ENCODE peak calls at places on chromosome 18, in five cellular contexts. One of them, this sample, is unnamed.

GRCh38 chr18:23822590-23823385 is 133.5 kb downstream of the LAMA3 start:
- DNase-seq in GM23248: peak
- DNase-seq in IMR-90: peak
- DNase-seq in A549: no peak
- DNase-seq in astrocyte: peak
- DNase-seq in this sample: no peak

GRCh38 chr18:48868468-48869466 is 82.0 kb downstream of the SMAD7 start:
- DNase-seq in GM23248: peak
- DNase-seq in astrocyte: no peak
- DNase-seq in IMR-90: peak
- DNase-seq in A549: peak
- DNase-seq in this sample: peak

GRCh38 chr18:12026562-12026961 is 45.3 kb downstream of the IMPA2 start:
- DNase-seq in IMR-90: no peak
- DNase-seq in A549: no peak
- DNase-seq in astrocyte: no peak
- DNase-seq in GM23248: no peak
- DNase-seq in this sample: no peak

GRCh38 chr18:63257453-63257852 is 62.1 kb downstream of the BCL2 start:
- DNase-seq in GM23248: no peak
- DNase-seq in astrocyte: no peak
- DNase-seq in IMR-90: no peak
- DNase-seq in A549: no peak
- DNase-seq in this sample: no peak

GRCh38 chr18:58535340-58536186 is 93.3 kb downstream of the ALPK2 start:
- DNase-seq in astrocyte: peak
- DNase-seq in IMR-90: peak
- DNase-seq in GM23248: peak
- DNase-seq in A549: no peak
- DNase-seq in this sample: no peak

GRCh38 chr18:48571619-48572384 is 33.0 kb downstream of the CTIF start:
- DNase-seq in GM23248: peak
- DNase-seq in astrocyte: no peak
- DNase-seq in A549: no peak
- DNase-seq in IMR-90: no peak
- DNase-seq in this sample: no peak

GRCh38 chr18:24656571-24656971 is 196.1 kb downstream of the HRH4 start:
- DNase-seq in IMR-90: peak
- DNase-seq in GM23248: peak
- DNase-seq in A549: no peak
- DNase-seq in astrocyte: peak
- DNase-seq in this sample: no peak

GRCh38 chr18:54775686-54776085 is 52.6 kb upstream of the RAB27B start:
- DNase-seq in IMR-90: peak
- DNase-seq in A549: peak
- DNase-seq in GM23248: peak
- DNase-seq in astrocyte: peak
- DNase-seq in this sample: no peak

GRCh38 chr18:11154369-11154982 is 5.1 kb upstream of the PIEZO2 start:
- DNase-seq in GM23248: peak
- DNase-seq in IMR-90: peak
- DNase-seq in A549: peak
- DNase-seq in astrocyte: peak
- DNase-seq in this sample: peak

GRCh38 chr18:23924813-23925212 is 89.7 kb upstream of the TTC39C start:
- DNase-seq in A549: no peak
- DNase-seq in GM23248: peak
- DNase-seq in IMR-90: peak
- DNase-seq in astrocyte: peak
- DNase-seq in this sample: no peak

GRCh38 chr18:58638446-58638845 is 9.6 kb upstream of the ALPK2 start:
- DNase-seq in astrocyte: peak
- DNase-seq in A549: no peak
- DNase-seq in IMR-90: no peak
- DNase-seq in GM23248: no peak
- DNase-seq in this sample: no peak

GRCh38 chr18:52156166-52156565 is 183.8 kb upstream of the DCC start:
- DNase-seq in GM23248: no peak
- DNase-seq in astrocyte: no peak
- DNase-seq in IMR-90: no peak
- DNase-seq in A549: no peak
- DNase-seq in this sample: no peak

GRCh38 chr18:2655153-2655953 is at the start of gene SMCHD1:
- DNase-seq in IMR-90: peak
- DNase-seq in astrocyte: peak
- DNase-seq in A549: peak
- DNase-seq in GM23248: peak
- DNase-seq in this sample: peak

GRCh38 chr18:6776193-6776592 is 46.7 kb downstream of the ARHGAP28 start:
- DNase-seq in A549: no peak
- DNase-seq in astrocyte: peak
- DNase-seq in IMR-90: peak
- DNase-seq in GM23248: peak
- DNase-seq in this sample: peak
- H3K4me2 ChIP-seq in A549: no peak
- H3K4me2 ChIP-seq in astrocyte: no peak
- H3K4me2 ChIP-seq in IMR-90: peak
- H3K4me2 ChIP-seq in GM23248: no peak
- H3K4me2 ChIP-seq in this sample: peak

GRCh38 chr18:47560693-47561092 is 309.2 kb upstream of the SKOR2 start:
- DNase-seq in A549: no peak
- DNase-seq in IMR-90: no peak
- DNase-seq in GM23248: no peak
- DNase-seq in astrocyte: no peak
- DNase-seq in this sample: no peak
- H3K4me2 ChIP-seq in A549: no peak
- H3K4me2 ChIP-seq in IMR-90: no peak
- H3K4me2 ChIP-seq in GM23248: no peak
- H3K4me2 ChIP-seq in astrocyte: no peak
- H3K4me2 ChIP-seq in this sample: no peak

DNA sequence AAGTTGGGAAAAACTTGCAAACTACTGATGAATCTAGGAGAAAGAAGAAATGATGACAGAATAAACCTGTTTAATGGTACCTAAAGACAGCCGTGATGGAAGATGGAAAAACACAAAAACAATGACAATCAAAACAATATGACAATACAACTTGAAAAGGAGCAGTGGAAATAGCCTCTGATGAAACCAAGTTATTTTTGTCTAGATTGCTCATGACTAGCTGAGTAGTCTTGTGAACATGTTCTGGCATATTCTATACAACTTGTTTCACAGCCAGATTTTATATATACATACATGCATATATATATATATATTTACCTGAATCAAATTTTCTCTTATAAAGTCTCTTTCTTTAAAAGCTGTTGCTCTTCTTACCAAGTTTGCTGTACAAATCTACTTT is 439.1 kb downstream of the TGIF1 start:
- DNase-seq in GM23248: peak
- DNase-seq in A549: no peak
- DNase-seq in astrocyte: no peak
- DNase-seq in IMR-90: peak
- DNase-seq in this sample: no peak
- H3K4me2 ChIP-seq in GM23248: no peak
- H3K4me2 ChIP-seq in A549: no peak
- H3K4me2 ChIP-seq in astrocyte: no peak
- H3K4me2 ChIP-seq in IMR-90: no peak
- H3K4me2 ChIP-seq in this sample: no peak

DNA sequence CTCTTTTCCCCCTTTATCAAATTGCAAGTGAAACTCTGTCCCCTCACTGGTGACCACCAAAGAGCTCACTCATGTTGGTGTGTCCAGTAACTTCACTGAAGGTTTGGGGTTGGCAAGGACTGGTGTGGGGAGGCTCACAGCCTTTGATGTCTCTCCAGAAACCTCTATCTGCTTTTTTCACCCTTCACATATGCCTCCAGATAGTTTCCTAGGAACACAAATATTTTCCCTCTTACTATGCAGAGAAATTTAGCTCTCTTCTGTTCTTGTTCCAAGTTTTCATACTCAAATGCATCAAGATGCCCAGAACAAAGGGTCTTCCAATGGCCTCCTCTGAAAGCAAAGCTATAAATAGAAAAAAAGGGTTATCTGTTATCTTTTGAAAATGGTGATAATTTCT is 20.7 kb downstream of the DTNA start:
- DNase-seq in GM23248: no peak
- DNase-seq in astrocyte: peak
- DNase-seq in A549: no peak
- DNase-seq in IMR-90: no peak
- DNase-seq in this sample: no peak
- H3K4me2 ChIP-seq in GM23248: no peak
- H3K4me2 ChIP-seq in astrocyte: no peak
- H3K4me2 ChIP-seq in A549: no peak
- H3K4me2 ChIP-seq in IMR-90: no peak
- H3K4me2 ChIP-seq in this sample: no peak

GRCh38 chr18:56560992-56561391 is 77.4 kb downstream of the TXNL1 start:
- DNase-seq in GM23248: no peak
- DNase-seq in IMR-90: no peak
- DNase-seq in astrocyte: no peak
- DNase-seq in A549: no peak
- DNase-seq in this sample: no peak

GRCh38 chr18:56563568-56563967 is 74.8 kb downstream of the TXNL1 start:
- DNase-seq in astrocyte: no peak
- DNase-seq in A549: peak
- DNase-seq in GM23248: no peak
- DNase-seq in IMR-90: no peak
- DNase-seq in this sample: no peak

GRCh38 chr18:56565596-56566355 is 72.6 kb downstream of the TXNL1 start:
- DNase-seq in A549: no peak
- DNase-seq in GM23248: peak
- DNase-seq in IMR-90: peak
- DNase-seq in astrocyte: peak
- DNase-seq in this sample: no peak

GRCh38 chr18:56565059-56565458 is 73.3 kb downstream of the TXNL1 start:
- DNase-seq in A549: no peak
- DNase-seq in IMR-90: no peak
- DNase-seq in GM23248: peak
- DNase-seq in astrocyte: peak
- DNase-seq in this sample: no peak

GRCh38 chr18:56562479-56562878 is 75.9 kb downstream of the TXNL1 start:
- DNase-seq in IMR-90: no peak
- DNase-seq in astrocyte: no peak
- DNase-seq in GM23248: no peak
- DNase-seq in A549: no peak
- DNase-seq in this sample: no peak
- H3K4me2 ChIP-seq in IMR-90: no peak
- H3K4me2 ChIP-seq in astrocyte: no peak
- H3K4me2 ChIP-seq in GM23248: no peak
- H3K4me2 ChIP-seq in A549: no peak
- H3K4me2 ChIP-seq in this sample: no peak

GRCh38 chr18:26646897-26647296 is 98.5 kb upstream of the KCTD1 start:
- DNase-seq in IMR-90: no peak
- DNase-seq in astrocyte: no peak
- DNase-seq in A549: no peak
- DNase-seq in GM23248: no peak
- DNase-seq in this sample: no peak

GRCh38 chr18:26637983-26638382 is 89.6 kb upstream of the KCTD1 start:
- DNase-seq in GM23248: no peak
- DNase-seq in astrocyte: no peak
- DNase-seq in IMR-90: no peak
- DNase-seq in A549: no peak
- DNase-seq in this sample: no peak

GRCh38 chr18:26639149-26639548 is 90.8 kb upstream of the KCTD1 start:
- DNase-seq in A549: no peak
- DNase-seq in IMR-90: no peak
- DNase-seq in astrocyte: no peak
- DNase-seq in GM23248: no peak
- DNase-seq in this sample: no peak

GRCh38 chr18:26640541-26640940 is 92.2 kb upstream of the KCTD1 start:
- DNase-seq in A549: no peak
- DNase-seq in GM23248: no peak
- DNase-seq in astrocyte: no peak
- DNase-seq in IMR-90: no peak
- DNase-seq in this sample: no peak

GRCh38 chr18:26642461-26643348 is 94.4 kb upstream of the KCTD1 start:
- DNase-seq in IMR-90: no peak
- DNase-seq in A549: no peak
- DNase-seq in GM23248: no peak
- DNase-seq in astrocyte: no peak
- DNase-seq in this sample: no peak
- H3K4me2 ChIP-seq in IMR-90: no peak
- H3K4me2 ChIP-seq in A549: no peak
- H3K4me2 ChIP-seq in GM23248: no peak
- H3K4me2 ChIP-seq in astrocyte: no peak
- H3K4me2 ChIP-seq in this sample: no peak

GRCh38 chr18:79501006-79501405 is 105.3 kb downstream of the NFATC1 start:
- DNase-seq in astrocyte: no peak
- DNase-seq in A549: no peak
- DNase-seq in IMR-90: no peak
- DNase-seq in GM23248: no peak
- DNase-seq in this sample: no peak
- H3K4me2 ChIP-seq in astrocyte: no peak
- H3K4me2 ChIP-seq in A549: no peak
- H3K4me2 ChIP-seq in IMR-90: no peak
- H3K4me2 ChIP-seq in GM23248: no peak
- H3K4me2 ChIP-seq in this sample: no peak

DNA sequence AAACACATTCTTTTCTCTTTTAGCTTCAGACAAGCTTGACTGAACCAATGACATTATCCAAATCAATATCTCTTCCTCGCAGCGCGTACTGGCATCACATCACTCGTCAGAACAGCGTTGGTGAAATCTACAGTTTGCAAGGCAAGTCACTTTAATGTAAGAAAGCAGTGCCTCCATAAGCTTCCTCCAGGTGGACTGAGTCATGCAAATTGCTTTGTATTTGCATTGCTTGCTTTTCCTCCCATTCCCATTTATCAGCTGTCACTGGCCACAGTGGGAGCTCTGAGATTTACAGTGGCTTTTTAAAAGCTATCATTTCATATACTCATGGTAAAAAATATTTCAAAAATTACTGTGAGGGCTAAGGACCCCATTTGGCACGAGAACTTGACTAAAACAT is 189.9 kb downstream of the CD226 start:
- DNase-seq in GM23248: peak
- DNase-seq in IMR-90: peak
- DNase-seq in astrocyte: peak
- DNase-seq in A549: peak
- DNase-seq in this sample: no peak
- H3K4me2 ChIP-seq in GM23248: peak
- H3K4me2 ChIP-seq in IMR-90: no peak
- H3K4me2 ChIP-seq in astrocyte: peak
- H3K4me2 ChIP-seq in A549: no peak
- H3K4me2 ChIP-seq in this sample: no peak

GRCh38 chr18:42477261-42477660 is 522.2 kb downstream of the PIK3C3 start:
- DNase-seq in GM23248: no peak
- DNase-seq in IMR-90: no peak
- DNase-seq in astrocyte: peak
- DNase-seq in A549: no peak
- DNase-seq in this sample: no peak
- H3K4me2 ChIP-seq in GM23248: no peak
- H3K4me2 ChIP-seq in IMR-90: no peak
- H3K4me2 ChIP-seq in astrocyte: no peak
- H3K4me2 ChIP-seq in A549: no peak
- H3K4me2 ChIP-seq in this sample: no peak